ENCODE peak calls at places on chromosomes 12 and 14, in eight cellular contexts. One of them, this sample, is unnamed.

GRCh38 chr12:6820171-6820570 is 1.4 kb upstream of the GPR162 start:
- DNase-seq in tibial nerve: no peak
- DNase-seq in fibroblast of lung: no peak
- DNase-seq in heart right ventricle: no peak
- DNase-seq in IMR-90: no peak
- DNase-seq in kidney: no peak
- DNase-seq in cardiac muscle cell: no peak
- DNase-seq in dorsolateral prefrontal cortex: no peak
- DNase-seq in this sample: no peak

GRCh38 chr14:79294506-79294905 is 916.8 kb downstream of the DIO2 start:
- DNase-seq in tibial nerve: no peak
- DNase-seq in fibroblast of lung: no peak
- DNase-seq in heart right ventricle: no peak
- DNase-seq in IMR-90: peak
- DNase-seq in kidney: no peak
- DNase-seq in cardiac muscle cell: no peak
- DNase-seq in dorsolateral prefrontal cortex: no peak
- DNase-seq in this sample: no peak

GRCh38 chr12:84408936-84409335 is 503.7 kb downstream of the SLC6A15 start:
- DNase-seq in tibial nerve: no peak
- DNase-seq in fibroblast of lung: no peak
- DNase-seq in heart right ventricle: no peak
- DNase-seq in IMR-90: no peak
- DNase-seq in kidney: no peak
- DNase-seq in cardiac muscle cell: peak
- DNase-seq in dorsolateral prefrontal cortex: no peak
- DNase-seq in this sample: no peak

GRCh38 chr14:92462568-92462967 is 51.0 kb upstream of the RIN3 start:
- DNase-seq in tibial nerve: no peak
- DNase-seq in fibroblast of lung: no peak
- DNase-seq in heart right ventricle: no peak
- DNase-seq in IMR-90: no peak
- DNase-seq in kidney: no peak
- DNase-seq in cardiac muscle cell: no peak
- DNase-seq in dorsolateral prefrontal cortex: no peak
- DNase-seq in this sample: no peak

GRCh38 chr14:26765768-26766550 is 168.1 kb upstream of the NOVA1 start:
- DNase-seq in tibial nerve: peak
- DNase-seq in fibroblast of lung: peak
- DNase-seq in heart right ventricle: peak
- DNase-seq in IMR-90: peak
- DNase-seq in kidney: no peak
- DNase-seq in cardiac muscle cell: peak
- DNase-seq in dorsolateral prefrontal cortex: no peak
- DNase-seq in this sample: no peak

GRCh38 chr14:20714593-20715250 is 26.2 kb downstream of the ANG start:
- DNase-seq in tibial nerve: peak
- DNase-seq in fibroblast of lung: peak
- DNase-seq in heart right ventricle: peak
- DNase-seq in IMR-90: peak
- DNase-seq in kidney: peak
- DNase-seq in cardiac muscle cell: peak
- DNase-seq in dorsolateral prefrontal cortex: peak
- DNase-seq in this sample: no peak

GRCh38 chr14:67268456-67269115 is 27.4 kb downstream of the PALS1 start:
- DNase-seq in tibial nerve: no peak
- DNase-seq in fibroblast of lung: peak
- DNase-seq in heart right ventricle: no peak
- DNase-seq in IMR-90: peak
- DNase-seq in kidney: no peak
- DNase-seq in cardiac muscle cell: peak
- DNase-seq in dorsolateral prefrontal cortex: no peak
- DNase-seq in this sample: no peak

GRCh38 chr14:82872494-82872893 is 1338.8 kb upstream of the SEL1L start:
- DNase-seq in tibial nerve: no peak
- DNase-seq in fibroblast of lung: no peak
- DNase-seq in heart right ventricle: no peak
- DNase-seq in IMR-90: no peak
- DNase-seq in kidney: no peak
- DNase-seq in cardiac muscle cell: no peak
- DNase-seq in dorsolateral prefrontal cortex: no peak
- DNase-seq in this sample: no peak

GRCh38 chr12:117447665-117448366 is 86.4 kb upstream of the NOS1 start:
- DNase-seq in tibial nerve: no peak
- DNase-seq in fibroblast of lung: no peak
- DNase-seq in heart right ventricle: no peak
- DNase-seq in IMR-90: no peak
- DNase-seq in kidney: no peak
- DNase-seq in cardiac muscle cell: no peak
- DNase-seq in dorsolateral prefrontal cortex: no peak
- DNase-seq in this sample: no peak

GRCh38 chr14:96581026-96581425 is 78.8 kb downstream of the PAPOLA start:
- DNase-seq in tibial nerve: no peak
- DNase-seq in fibroblast of lung: no peak
- DNase-seq in heart right ventricle: no peak
- DNase-seq in IMR-90: no peak
- DNase-seq in kidney: no peak
- DNase-seq in cardiac muscle cell: no peak
- DNase-seq in dorsolateral prefrontal cortex: no peak
- DNase-seq in this sample: no peak
- H3K27ac ChIP-seq in tibial nerve: no peak
- H3K27ac ChIP-seq in fibroblast of lung: no peak
- H3K27ac ChIP-seq in heart right ventricle: no peak
- H3K27ac ChIP-seq in IMR-90: no peak
- H3K27ac ChIP-seq in kidney: no peak
- H3K27ac ChIP-seq in cardiac muscle cell: no peak
- H3K27ac ChIP-seq in dorsolateral prefrontal cortex: no peak
- H3K27ac ChIP-seq in this sample: no peak

GRCh38 chr14:58281969-58282368 is 16.4 kb upstream of the ARID4A start:
- DNase-seq in tibial nerve: no peak
- DNase-seq in fibroblast of lung: no peak
- DNase-seq in heart right ventricle: no peak
- DNase-seq in IMR-90: no peak
- DNase-seq in kidney: no peak
- DNase-seq in cardiac muscle cell: no peak
- DNase-seq in dorsolateral prefrontal cortex: no peak
- DNase-seq in this sample: no peak
- H3K27ac ChIP-seq in tibial nerve: peak
- H3K27ac ChIP-seq in fibroblast of lung: peak
- H3K27ac ChIP-seq in heart right ventricle: peak
- H3K27ac ChIP-seq in IMR-90: peak
- H3K27ac ChIP-seq in kidney: peak
- H3K27ac ChIP-seq in cardiac muscle cell: peak
- H3K27ac ChIP-seq in dorsolateral prefrontal cortex: peak
- H3K27ac ChIP-seq in this sample: peak

GRCh38 chr12:89781961-89782360 is 73.3 kb upstream of the ATP2B1 start:
- DNase-seq in tibial nerve: no peak
- DNase-seq in fibroblast of lung: peak
- DNase-seq in heart right ventricle: no peak
- DNase-seq in IMR-90: peak
- DNase-seq in kidney: no peak
- DNase-seq in cardiac muscle cell: no peak
- DNase-seq in dorsolateral prefrontal cortex: no peak
- DNase-seq in this sample: no peak
- H3K27ac ChIP-seq in tibial nerve: no peak
- H3K27ac ChIP-seq in fibroblast of lung: no peak
- H3K27ac ChIP-seq in heart right ventricle: no peak
- H3K27ac ChIP-seq in IMR-90: no peak
- H3K27ac ChIP-seq in kidney: no peak
- H3K27ac ChIP-seq in cardiac muscle cell: no peak
- H3K27ac ChIP-seq in dorsolateral prefrontal cortex: no peak
- H3K27ac ChIP-seq in this sample: no peak

GRCh38 chr12:63870838-63871237 is 26.3 kb downstream of the SRGAP1 start:
- DNase-seq in tibial nerve: no peak
- DNase-seq in fibroblast of lung: no peak
- DNase-seq in heart right ventricle: no peak
- DNase-seq in IMR-90: no peak
- DNase-seq in kidney: no peak
- DNase-seq in cardiac muscle cell: no peak
- DNase-seq in dorsolateral prefrontal cortex: no peak
- DNase-seq in this sample: no peak
- H3K27ac ChIP-seq in tibial nerve: no peak
- H3K27ac ChIP-seq in fibroblast of lung: no peak
- H3K27ac ChIP-seq in heart right ventricle: no peak
- H3K27ac ChIP-seq in IMR-90: no peak
- H3K27ac ChIP-seq in kidney: no peak
- H3K27ac ChIP-seq in cardiac muscle cell: no peak
- H3K27ac ChIP-seq in dorsolateral prefrontal cortex: no peak
- H3K27ac ChIP-seq in this sample: no peak

GRCh38 chr14:105418269-105419054 is 1.2 kb upstream of the MTA1 start:
- DNase-seq in tibial nerve: no peak
- DNase-seq in fibroblast of lung: no peak
- DNase-seq in heart right ventricle: no peak
- DNase-seq in IMR-90: no peak
- DNase-seq in kidney: no peak
- DNase-seq in cardiac muscle cell: no peak
- DNase-seq in dorsolateral prefrontal cortex: no peak
- DNase-seq in this sample: no peak
- H3K27ac ChIP-seq in tibial nerve: no peak
- H3K27ac ChIP-seq in fibroblast of lung: no peak
- H3K27ac ChIP-seq in heart right ventricle: peak
- H3K27ac ChIP-seq in IMR-90: no peak
- H3K27ac ChIP-seq in kidney: no peak
- H3K27ac ChIP-seq in cardiac muscle cell: no peak
- H3K27ac ChIP-seq in dorsolateral prefrontal cortex: no peak
- H3K27ac ChIP-seq in this sample: no peak

GRCh38 chr12:2636741-2637140 is 158.0 kb upstream of the FKBP4 start:
- DNase-seq in tibial nerve: no peak
- DNase-seq in fibroblast of lung: no peak
- DNase-seq in heart right ventricle: no peak
- DNase-seq in IMR-90: no peak
- DNase-seq in kidney: peak
- DNase-seq in cardiac muscle cell: no peak
- DNase-seq in dorsolateral prefrontal cortex: no peak
- DNase-seq in this sample: no peak
- H3K27ac ChIP-seq in tibial nerve: no peak
- H3K27ac ChIP-seq in fibroblast of lung: no peak
- H3K27ac ChIP-seq in heart right ventricle: peak
- H3K27ac ChIP-seq in IMR-90: peak
- H3K27ac ChIP-seq in kidney: no peak
- H3K27ac ChIP-seq in cardiac muscle cell: peak
- H3K27ac ChIP-seq in dorsolateral prefrontal cortex: no peak
- H3K27ac ChIP-seq in this sample: no peak

GRCh38 chr12:122420471-122421262 is 1.8 kb downstream of the CLIP1 start:
- DNase-seq in tibial nerve: no peak
- DNase-seq in fibroblast of lung: peak
- DNase-seq in heart right ventricle: no peak
- DNase-seq in IMR-90: no peak
- DNase-seq in kidney: no peak
- DNase-seq in cardiac muscle cell: no peak
- DNase-seq in dorsolateral prefrontal cortex: no peak
- DNase-seq in this sample: no peak
- H3K27ac ChIP-seq in tibial nerve: peak
- H3K27ac ChIP-seq in fibroblast of lung: peak
- H3K27ac ChIP-seq in heart right ventricle: peak
- H3K27ac ChIP-seq in IMR-90: peak
- H3K27ac ChIP-seq in kidney: peak
- H3K27ac ChIP-seq in cardiac muscle cell: peak
- H3K27ac ChIP-seq in dorsolateral prefrontal cortex: peak
- H3K27ac ChIP-seq in this sample: peak